ENCODE peak calls at places on chromosomes 7 and 10, in ten cellular contexts. W is lower leg skin, T is pancreas, R is astrocyte of the spinal cord, N is astrocyte, S is psoas muscle, G is IMR-90, O is cardiac muscle cell, E is OCI-LY7, Q is uterus. F is an unnamed sample.

GRCh38 chr7:5647816-5648215 is 133.6 kb downstream of the RNF216 start:
- DNase-seq in W (no peak), G (no peak), T (no peak), O (no peak), E (no peak), S (no peak), R (no peak), N (no peak), Q (no peak), F (no peak)

GRCh38 chr7:108311446-108312168 is 144.6 kb downstream of the NRCAM start:
- DNase-seq in N (peak), E (no peak), G (no peak), Q (no peak), O (no peak), W (no peak), T (no peak), S (no peak), R (peak), F (no peak)

GRCh38 chr10:55629792-55630490 is 731.1 kb downstream of the ZWINT start:
- DNase-seq in R (peak), S (peak), E (no peak), O (peak), Q (no peak), N (peak), T (peak), W (no peak), G (peak), F (peak)

GRCh38 chr10:123890246-123890645 is 1.4 kb downstream of the CPXM2 start:
- DNase-seq in S (no peak), N (no peak), R (no peak), E (no peak), Q (no peak), O (no peak), G (no peak), W (peak), T (no peak), F (no peak)

GRCh38 chr10:97676770-97677581 is 10.1 kb downstream of the AVPI1 start:
- DNase-seq in E (peak), W (no peak), N (no peak), O (peak), S (no peak), T (no peak), Q (peak), R (peak), G (peak), F (peak)

GRCh38 chr10:3807221-3807927 is 22.4 kb upstream of the KLF6 start:
- DNase-seq in E (peak), W (no peak), N (no peak), T (no peak), R (peak), O (no peak), S (no peak), Q (no peak), G (no peak), F (no peak)

GRCh38 chr7:70238171-70238575 is 639.9 kb downstream of the AUTS2 start:
- DNase-seq in Q (no peak), S (no peak), N (no peak), G (no peak), W (no peak), E (peak), R (no peak), T (no peak), O (peak), F (no peak)

GRCh38 chr10:47269294-47269693 is 30.7 kb upstream of the GDF10 start:
- DNase-seq in S (no peak), R (no peak), N (no peak), T (no peak), G (no peak), O (peak), Q (no peak), E (no peak), W (no peak), F (no peak)

GRCh38 chr7:158959021-158959717 is 102.8 kb downstream of the DYNC2I1 start:
- DNase-seq in E (no peak), G (no peak), Q (no peak), W (peak), T (no peak), R (no peak), S (no peak), O (no peak), N (no peak), F (no peak)

GRCh38 chr10:6833458-6834011 is 253.5 kb upstream of the PRKCQ start:
- DNase-seq in G (no peak), E (no peak), S (no peak), N (no peak), W (no peak), Q (no peak), R (no peak), T (no peak), O (no peak), F (no peak)

GRCh38 chr7:27213904-27214586 is 14.2 kb upstream of the HOXA13 start:
- DNase-seq in G (no peak), W (no peak), Q (no peak), N (no peak), S (no peak), O (no peak), T (no peak), E (no peak), R (no peak), F (peak)

GRCh38 chr10:96422525-96422924 is 63.7 kb upstream of the OPALIN start:
- DNase-seq in T (no peak), W (no peak), S (no peak), R (no peak), G (no peak), E (no peak), N (no peak), Q (no peak), O (no peak), F (no peak)

GRCh38 chr7:1193593-1194424 is 33.8 kb upstream of the ZFAND2A start:
- DNase-seq in O (peak), E (peak), R (peak), N (no peak), Q (no peak), W (no peak), G (peak), T (peak), S (peak), F (peak)
- TF ChIP-seq CTCF in O (peak), E (peak), R (peak), N (peak), Q (no peak), W (no peak), G (peak), T (peak), S (peak), F (peak)

GRCh38 chr7:151431281-151431767 is 8.6 kb downstream of the CRYGN start:
- DNase-seq in W (no peak), Q (no peak), T (no peak), G (no peak), N (no peak), E (no peak), S (no peak), R (no peak), O (no peak), F (peak)

GRCh38 chr7:151431768-151432311 is 8.1 kb downstream of the CRYGN start:
- DNase-seq in Q (no peak), E (no peak), G (no peak), W (no peak), T (no peak), N (no peak), S (no peak), O (no peak), R (no peak), F (peak)

GRCh38 chr7:151433721-151434400 is 6.1 kb downstream of the CRYGN start:
- DNase-seq in T (no peak), N (no peak), W (no peak), E (no peak), O (no peak), G (no peak), R (no peak), Q (no peak), S (no peak), F (peak)

GRCh38 chr7:151434549-151434948 is 5.4 kb downstream of the CRYGN start:
- DNase-seq in T (no peak), N (no peak), W (no peak), E (no peak), G (no peak), S (no peak), R (no peak), Q (no peak), O (no peak), F (no peak)

DNA sequence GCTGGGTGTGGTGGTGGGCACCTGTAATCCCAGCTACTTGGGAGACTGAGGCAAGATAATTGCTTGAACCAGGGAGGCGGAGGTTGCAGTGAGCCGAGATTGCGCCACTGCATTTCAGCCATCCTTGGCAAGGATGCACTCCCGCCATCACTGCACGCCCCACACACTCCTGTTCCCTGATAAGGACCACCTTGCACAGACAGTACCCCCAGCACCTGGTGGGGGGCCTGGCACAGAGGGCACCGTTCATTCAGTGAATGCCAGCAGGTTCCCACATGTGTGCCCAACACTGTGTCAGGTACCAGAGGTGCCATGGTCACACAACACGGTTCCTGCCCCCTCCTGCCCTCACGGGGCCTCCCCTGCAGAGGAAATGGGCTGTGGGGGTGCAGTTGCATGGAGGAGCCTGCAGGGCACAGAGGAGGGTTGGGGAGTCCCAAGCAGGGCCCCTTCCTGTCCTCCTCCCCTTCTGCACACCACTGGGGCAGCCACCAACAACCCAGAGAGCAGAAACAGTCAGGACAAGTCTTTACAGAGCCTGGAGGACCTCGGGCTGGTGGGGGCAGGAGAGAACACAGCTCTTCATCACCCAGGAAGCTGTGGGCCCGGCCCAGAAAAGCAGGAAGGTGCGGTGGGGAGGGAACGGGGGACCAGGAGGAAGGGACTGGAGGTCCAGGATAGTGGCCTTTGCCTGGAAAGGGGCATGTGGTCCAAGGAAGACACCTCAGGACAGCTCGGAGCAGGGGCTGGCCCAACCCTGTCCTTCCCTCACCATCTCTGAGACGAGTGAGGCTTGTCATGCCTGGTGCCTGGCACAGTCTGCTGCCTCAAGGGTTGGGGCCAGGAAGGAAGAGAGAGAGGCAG is 7.1 kb downstream of the CRYGN start:
- DNase-seq in Q (no peak), W (no peak), G (no peak), N (no peak), T (no peak), O (no peak), S (no peak), R (no peak), E (peak), F (peak)
- TF ChIP-seq CTCF in Q (no peak), W (no peak), G (no peak), N (no peak), T (no peak), O (peak), S (no peak), R (peak), E (peak), F (peak)

GRCh38 chr7:93148727-93149126 is 542 bp upstream of the SAMD9L start:
- DNase-seq in W (no peak), E (no peak), G (no peak), R (no peak), T (no peak), O (no peak), S (no peak), N (no peak), Q (no peak), F (no peak)

GRCh38 chr7:93147358-93147757 is 827 bp downstream of the SAMD9L start:
- DNase-seq in R (peak), N (peak), E (peak), T (no peak), S (no peak), G (peak), W (peak), Q (peak), O (no peak), F (no peak)

GRCh38 chr7:93146465-93147127 is 1.6 kb downstream of the SAMD9L start:
- DNase-seq in S (no peak), Q (no peak), R (no peak), E (no peak), N (no peak), G (no peak), T (no peak), O (no peak), W (no peak), F (no peak)

GRCh38 chr7:93148135-93148534 is at the start of gene SAMD9L:
- DNase-seq in E (peak), Q (no peak), W (no peak), N (no peak), R (peak), O (no peak), G (peak), S (no peak), T (no peak), F (no peak)

GRCh38 chr7:93150200-93150835 is 2.1 kb upstream of the SAMD9L start:
- DNase-seq in T (no peak), Q (no peak), O (no peak), N (peak), G (peak), R (peak), W (no peak), S (no peak), E (no peak), F (no peak)
- TF ChIP-seq CTCF in T (no peak), Q (no peak), O (no peak), N (no peak), G (no peak), R (no peak), W (no peak), S (no peak), E (no peak), F (no peak)

GRCh38 chr10:69241575-69241974 is 21.4 kb downstream of the HKDC1 start:
- DNase-seq in T (no peak), Q (no peak), G (no peak), E (no peak), O (no peak), S (no peak), W (no peak), R (peak), N (peak), F (no peak)

GRCh38 chr10:69246036-69246435 is 25.9 kb downstream of the HKDC1 start:
- DNase-seq in S (no peak), G (no peak), W (no peak), N (no peak), R (no peak), Q (no peak), O (no peak), E (no peak), T (no peak), F (no peak)

GRCh38 chr10:69242844-69243212 is 22.7 kb downstream of the HKDC1 start:
- DNase-seq in T (no peak), R (no peak), Q (no peak), W (no peak), G (no peak), E (no peak), O (no peak), S (no peak), N (peak), F (no peak)

GRCh38 chr10:69242037-69242843 is 22.1 kb downstream of the HKDC1 start:
- DNase-seq in O (no peak), G (no peak), W (no peak), R (no peak), Q (no peak), N (peak), T (no peak), S (no peak), E (no peak), F (no peak)

DNA sequence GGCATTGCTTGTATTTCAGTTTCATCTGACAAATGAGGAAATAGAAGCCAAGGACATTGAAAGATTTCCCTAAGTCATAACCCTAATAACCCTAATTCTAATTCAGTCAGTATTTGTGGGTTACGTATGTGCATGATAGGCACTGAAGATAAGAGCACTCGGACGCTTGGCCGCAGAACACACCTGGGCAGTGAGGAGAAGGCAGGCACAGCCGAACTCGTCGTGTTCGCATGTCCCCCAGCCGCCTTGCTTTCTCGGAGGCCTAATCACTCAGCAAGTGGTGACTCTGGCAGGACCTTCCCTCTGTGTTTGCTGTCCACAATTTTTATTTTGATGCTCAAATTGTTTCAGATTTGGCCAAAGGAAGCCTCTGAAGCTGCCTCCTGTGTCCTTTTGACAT is 23.7 kb downstream of the HKDC1 start:
- DNase-seq in T (no peak), O (no peak), G (no peak), W (no peak), E (no peak), Q (no peak), N (no peak), S (no peak), R (no peak), F (no peak)
- TF ChIP-seq CTCF in T (no peak), O (no peak), G (no peak), W (no peak), E (no peak), Q (no peak), N (no peak), S (no peak), R (no peak), F (no peak)